ENCODE peak calls at places on chromosomes 6 and 20, in seven cellular contexts. T, Y, C, D, Q, U and X are unnamed samples. For H3K36me3, the result is how much of the 10 kb centered on the place peaks cover.

GRCh38 chr6:85470023-85470410 is 20.1 kb downstream of the NT5E start:
- DNase-seq in T (no peak), Y (no peak), C (no peak), D (peak), Q (peak), U (no peak), X (no peak)

GRCh38 chr20:61866165-61866564 is 199.5 kb downstream of the TAF4 start:
- DNase-seq in T (no peak), Y (no peak), C (no peak), D (no peak), Q (no peak), U (no peak), X (no peak)

GRCh38 chr6:34616230-34616591 is 60.1 kb upstream of the SPDEF start:
- DNase-seq in T (no peak), Y (peak), C (no peak), D (no peak), Q (no peak), U (no peak), X (no peak)

GRCh38 chr6:153129873-153130514 is 1.1 kb downstream of the RGS17 start:
- DNase-seq in T (no peak), Y (no peak), C (peak), D (peak), Q (peak), U (no peak), X (no peak)

GRCh38 chr6:34138924-34139323 is 7.0 kb downstream of the GRM4 start:
- DNase-seq in T (no peak), Y (no peak), C (no peak), D (no peak), Q (no peak), U (no peak), X (no peak)

GRCh38 chr6:20403080-20403765 is 1.5 kb downstream of the E2F3 start:
- DNase-seq in T (peak), Y (peak), C (peak), D (peak), Q (peak), U (peak), X (peak)

GRCh38 chr6:5541025-5541424 is 279.7 kb downstream of the FARS2 start:
- DNase-seq in T (no peak), Y (no peak), C (no peak), D (no peak), Q (no peak), U (no peak), X (no peak)

GRCh38 chr6:75893058-75893775 is 144.2 kb downstream of the MYO6 start:
- DNase-seq in T (peak), Y (peak), C (peak), D (peak), Q (peak), U (no peak), X (peak)

GRCh38 chr6:40710626-40711354 is 123.6 kb upstream of the LRFN2 start:
- DNase-seq in T (no peak), Y (peak), C (no peak), D (no peak), Q (no peak), U (peak), X (peak)

GRCh38 chr6:38152620-38153019 is 333.1 kb downstream of the ZFAND3 start:
- DNase-seq in T (no peak), Y (no peak), C (no peak), D (no peak), Q (no peak), U (no peak), X (no peak)

GRCh38 chr20:25676164-25676809 is 20.4 kb downstream of the ZNF337 start:
- DNase-seq in T (no peak), Y (no peak), C (peak), D (peak), Q (peak), U (no peak), X (no peak)
- H3K36me3 ChIP-seq in T (under half), Y (under half), C (under half), D (under half), Q (under half), U (half or more), X (under half)

GRCh38 chr6:163335056-163335455 is 79.5 kb upstream of the QKI start:
- DNase-seq in T (no peak), Y (no peak), C (no peak), D (no peak), Q (no peak), U (no peak), X (no peak)
- H3K4me2 ChIP-seq in T (no peak), Y (no peak), C (no peak), D (no peak), Q (no peak), U (no peak), X (no peak)

DNA sequence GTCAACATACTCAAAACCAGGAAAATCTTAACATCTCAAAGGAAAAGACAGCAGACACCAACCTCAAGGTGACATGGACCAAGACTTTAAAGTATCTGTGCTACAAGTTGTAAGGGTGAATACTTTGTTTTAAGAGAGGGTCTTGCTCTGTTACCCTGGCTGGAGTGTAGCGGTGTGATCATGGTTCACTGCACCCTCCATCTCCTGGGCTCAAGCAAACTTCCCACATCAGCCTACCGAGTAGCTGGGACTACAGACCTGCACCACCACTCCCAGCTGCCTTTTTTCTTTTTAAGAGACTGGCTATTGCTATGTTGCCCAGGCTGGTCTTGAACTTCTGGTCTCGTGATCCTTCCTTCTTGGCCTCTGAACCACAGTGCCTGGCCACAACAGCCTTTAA is 9.7 kb downstream of the AMD1 start:
- DNase-seq in T (no peak), Y (no peak), C (no peak), D (no peak), Q (no peak), U (no peak), X (no peak)
- H3K4me3 ChIP-seq in T (no peak), Y (no peak), C (no peak), D (no peak), Q (no peak), U (no peak), X (no peak)

GRCh38 chr20:58053391-58054055 is 174.9 kb downstream of the ANKRD60 start:
- DNase-seq in T (no peak), Y (no peak), C (no peak), D (no peak), Q (no peak), U (no peak), X (no peak)

GRCh38 chr20:58054082-58054481 is 174.4 kb downstream of the ANKRD60 start:
- DNase-seq in T (no peak), Y (no peak), C (no peak), D (no peak), Q (no peak), U (no peak), X (no peak)

GRCh38 chr20:58054744-58055373 is 173.6 kb downstream of the ANKRD60 start:
- DNase-seq in T (no peak), Y (no peak), C (no peak), D (no peak), Q (peak), U (no peak), X (no peak)

GRCh38 chr20:58058421-58059140 is 169.9 kb downstream of the ANKRD60 start:
- DNase-seq in T (no peak), Y (no peak), C (no peak), D (no peak), Q (no peak), U (no peak), X (no peak)

DNA sequence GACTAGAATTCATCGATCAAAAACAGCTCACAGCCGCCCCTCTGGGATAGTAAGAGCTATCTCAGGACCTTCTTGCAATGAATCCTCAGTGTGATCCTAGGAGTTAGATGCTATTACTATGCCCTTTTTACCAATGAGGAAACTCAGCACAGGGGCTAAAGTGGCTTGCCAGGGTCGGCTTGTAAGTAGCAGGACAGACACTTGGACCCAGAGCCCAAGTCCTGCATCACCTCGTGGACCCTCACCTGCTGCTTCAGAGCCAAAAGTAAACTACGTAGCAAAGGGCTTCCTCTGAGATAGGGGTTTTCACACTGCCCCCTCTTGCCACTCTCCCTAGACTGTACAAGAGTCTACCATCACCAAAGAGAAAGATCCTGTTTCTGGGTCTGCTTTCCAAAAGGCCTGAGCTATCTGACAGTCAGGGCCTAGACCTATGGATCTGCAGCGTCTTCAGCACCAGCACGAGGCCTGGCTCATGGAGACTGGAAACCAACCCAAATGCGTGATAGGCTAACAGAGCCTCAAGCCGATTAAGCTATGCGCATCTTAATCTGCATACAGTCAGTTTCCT is 172.3 kb downstream of the ANKRD60 start:
- DNase-seq in T (no peak), Y (no peak), C (no peak), D (no peak), Q (no peak), U (no peak), X (no peak)
- H3K36me3 ChIP-seq in T (under half), Y (under half), C (under half), D (under half), Q (under half), U (under half), X (under half)

DNA sequence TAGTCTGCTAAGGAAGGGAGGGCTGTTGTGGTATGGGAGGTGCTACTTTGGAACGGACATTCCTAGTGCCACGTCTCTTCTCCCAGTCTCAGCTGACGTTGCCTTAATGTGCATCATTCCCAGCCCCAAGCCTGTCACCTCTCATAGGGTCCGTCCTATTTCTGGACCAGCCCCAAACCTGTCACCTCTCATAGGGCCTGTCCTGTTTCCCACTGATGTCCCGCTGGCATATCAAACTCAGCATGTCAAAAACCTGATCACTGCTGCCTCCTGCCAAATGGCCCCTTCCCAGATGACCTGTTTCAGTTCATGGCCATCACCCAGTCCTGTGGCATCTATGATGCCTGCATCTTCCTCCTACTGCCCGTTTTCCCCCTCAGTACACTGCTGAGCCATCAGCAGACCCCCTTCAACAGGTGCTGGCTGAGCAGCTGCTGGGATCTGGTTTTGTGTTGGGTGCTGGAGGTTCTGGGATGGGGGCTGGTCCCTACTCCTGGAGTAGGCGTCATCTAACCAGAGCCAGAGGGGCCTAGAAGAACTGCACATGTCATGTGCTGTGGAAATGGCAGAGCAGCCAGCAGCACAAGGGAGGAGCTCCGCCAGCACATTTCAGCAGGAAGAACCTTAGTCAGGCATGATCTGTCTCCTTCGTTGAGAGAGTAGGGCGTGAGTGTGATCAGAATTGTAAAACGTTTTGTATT is 3.3 kb downstream of the ENTPD6 start:
- DNase-seq in T (no peak), Y (no peak), C (no peak), D (no peak), Q (peak), U (peak), X (no peak)
- H3K4me2 ChIP-seq in T (no peak), Y (peak), C (no peak), D (no peak), Q (no peak), U (peak), X (no peak)